ENCODE peak calls at places on chromosome 10, in six cellular contexts. K, T, U, J, V and Y are unnamed samples.

GRCh38 chr10:88565072-88565471 is 18.0 kb downstream of the RNLS start:
- DNase-seq in V (peak), U (no peak), K (peak), J (peak), T (no peak), Y (no peak)

GRCh38 chr10:100037758-100038315 is 28.1 kb upstream of the DNMBP start:
- DNase-seq in T (no peak), J (no peak), U (no peak), K (peak), V (no peak), Y (no peak)

GRCh38 chr10:89092981-89093380 is 102.4 kb downstream of the FAS start:
- DNase-seq in V (no peak), J (no peak), T (no peak), U (no peak), K (no peak), Y (no peak)

GRCh38 chr10:600876-601275 is 88.6 kb downstream of the DIP2C start:
- DNase-seq in V (no peak), T (no peak), U (peak), J (no peak), K (no peak), Y (no peak)

GRCh38 chr10:6771361-6771760 is 191.3 kb upstream of the PRKCQ start:
- DNase-seq in J (no peak), K (no peak), T (no peak), V (no peak), U (no peak), Y (no peak)

GRCh38 chr10:29245476-29245875 is 43.4 kb upstream of the LYZL1 start:
- DNase-seq in T (no peak), J (no peak), V (no peak), U (no peak), K (no peak), Y (no peak)

GRCh38 chr10:91378061-91378460 is 32.1 kb upstream of the HECTD2 start:
- DNase-seq in U (no peak), K (no peak), J (no peak), V (no peak), T (peak), Y (no peak)

GRCh38 chr10:128035557-128035973 is 90.7 kb downstream of the MKI67 start:
- DNase-seq in T (peak), V (peak), K (peak), J (peak), U (no peak), Y (peak)

GRCh38 chr10:6082496-6083395 is 6.1 kb upstream of the RBM17 start:
- DNase-seq in J (no peak), T (no peak), U (no peak), V (no peak), K (no peak), Y (no peak)

GRCh38 chr10:85612833-85613232 is 753.8 kb downstream of the GRID1 start:
- DNase-seq in J (no peak), V (no peak), K (peak), U (no peak), T (no peak), Y (no peak)

GRCh38 chr10:113515521-113516045 is 37.3 kb upstream of the HABP2 start:
- DNase-seq in T (no peak), V (no peak), K (no peak), U (no peak), J (no peak), Y (no peak)

GRCh38 chr10:82213784-82214183 is 338.8 kb downstream of the NRG3 start:
- DNase-seq in U (no peak), J (no peak), T (no peak), K (no peak), V (no peak), Y (no peak)

GRCh38 chr10:99814143-99814542 is 31.7 kb downstream of the ABCC2 start:
- DNase-seq in U (no peak), T (no peak), J (no peak), K (no peak), V (no peak), Y (no peak)

GRCh38 chr10:85666106-85666505 is 700.5 kb downstream of the GRID1 start:
- DNase-seq in K (no peak), J (no peak), V (no peak), T (no peak), U (no peak), Y (no peak)

GRCh38 chr10:77798940-77799339 is 127.6 kb downstream of the DLG5 start:
- DNase-seq in V (no peak), T (no peak), J (no peak), U (no peak), K (no peak), Y (no peak)

GRCh38 chr10:59362991-59363390 is 642 bp upstream of the FAM13C start:
- DNase-seq in T (no peak), J (no peak), V (peak), K (peak), U (peak), Y (peak)

GRCh38 chr10:31490858-31491504 is 172.0 kb downstream of the ZEB1 start:
- DNase-seq in T (no peak), K (peak), U (no peak), V (peak), J (no peak), Y (peak)

GRCh38 chr10:3122486-3123205 is 49.9 kb downstream of the PITRM1 start:
- DNase-seq in U (no peak), V (no peak), J (no peak), K (no peak), T (no peak), Y (no peak)

GRCh38 chr10:87740232-87740631 is 77.8 kb downstream of the ATAD1 start:
- DNase-seq in U (no peak), T (no peak), K (peak), V (no peak), J (no peak), Y (no peak)

GRCh38 chr10:43411536-43411935 is 2.5 kb upstream of the HNRNPF start:
- DNase-seq in T (no peak), V (no peak), K (no peak), J (no peak), U (no peak), Y (no peak)

GRCh38 chr10:120982507-120982906 is 131.3 kb downstream of the WDR11 start:
- DNase-seq in K (no peak), V (no peak), J (no peak), T (no peak), U (no peak), Y (no peak)

GRCh38 chr10:69090687-69091450 is 3.0 kb downstream of the SRGN start:
- DNase-seq in U (no peak), K (no peak), T (no peak), V (no peak), J (no peak), Y (no peak)

GRCh38 chr10:5525581-5526271 is 965 bp downstream of the CALML3 start:
- DNase-seq in K (no peak), V (no peak), T (no peak), J (no peak), U (no peak), Y (no peak)

GRCh38 chr10:65571011-65571570 is 1354.7 kb upstream of the LRRTM3 start:
- DNase-seq in U (no peak), J (no peak), K (peak), V (no peak), T (no peak), Y (no peak)

GRCh38 chr10:92699518-92700272 is 9.9 kb downstream of the HHEX start:
- DNase-seq in U (no peak), K (peak), V (peak), T (no peak), J (no peak), Y (peak)

GRCh38 chr10:24759706-24760105 is 36.0 kb upstream of the ARHGAP21 start:
- DNase-seq in V (no peak), T (no peak), J (no peak), K (no peak), U (no peak), Y (no peak)

GRCh38 chr10:50604049-50604640 is 19.6 kb downstream of the SGMS1 start:
- DNase-seq in T (no peak), V (no peak), K (no peak), J (no peak), U (no peak), Y (no peak)

GRCh38 chr10:127585519-127586023 is 36.5 kb downstream of the NPS start:
- DNase-seq in T (no peak), K (no peak), V (no peak), U (no peak), J (no peak), Y (no peak)

GRCh38 chr10:29329420-29329819 is 40.5 kb downstream of the LYZL1 start:
- DNase-seq in U (no peak), K (no peak), T (no peak), V (no peak), J (no peak), Y (no peak)

GRCh38 chr10:27911006-27911405 is 87.9 kb downstream of the ODAD2 start:
- DNase-seq in T (no peak), V (no peak), K (no peak), J (no peak), U (no peak), Y (no peak)

GRCh38 chr10:31669367-31669766 is 259.3 kb downstream of the ARHGAP12 start:
- DNase-seq in U (no peak), K (no peak), T (no peak), V (no peak), J (no peak), Y (no peak)

GRCh38 chr10:33067481-33067880 is 109.5 kb upstream of the ITGB1 start:
- DNase-seq in J (no peak), V (no peak), K (peak), U (no peak), T (no peak), Y (no peak)

GRCh38 chr10:60733189-60733815 is 45.0 kb upstream of the CDK1 start:
- DNase-seq in V (peak), K (peak), T (peak), J (peak), U (peak), Y (peak)

GRCh38 chr10:79026341-79026761 is 42.4 kb upstream of the ZMIZ1 start:
- DNase-seq in V (no peak), T (no peak), U (no peak), K (no peak), J (no peak), Y (no peak)

GRCh38 chr10:100998991-100999741 is 442 bp upstream of the LZTS2 start:
- DNase-seq in T (peak), K (peak), U (peak), J (peak), V (peak), Y (peak)

GRCh38 chr10:7383442-7383841 is 27.4 kb downstream of the SFMBT2 start:
- DNase-seq in U (no peak), V (no peak), T (no peak), K (no peak), J (no peak), Y (no peak)

DNA sequence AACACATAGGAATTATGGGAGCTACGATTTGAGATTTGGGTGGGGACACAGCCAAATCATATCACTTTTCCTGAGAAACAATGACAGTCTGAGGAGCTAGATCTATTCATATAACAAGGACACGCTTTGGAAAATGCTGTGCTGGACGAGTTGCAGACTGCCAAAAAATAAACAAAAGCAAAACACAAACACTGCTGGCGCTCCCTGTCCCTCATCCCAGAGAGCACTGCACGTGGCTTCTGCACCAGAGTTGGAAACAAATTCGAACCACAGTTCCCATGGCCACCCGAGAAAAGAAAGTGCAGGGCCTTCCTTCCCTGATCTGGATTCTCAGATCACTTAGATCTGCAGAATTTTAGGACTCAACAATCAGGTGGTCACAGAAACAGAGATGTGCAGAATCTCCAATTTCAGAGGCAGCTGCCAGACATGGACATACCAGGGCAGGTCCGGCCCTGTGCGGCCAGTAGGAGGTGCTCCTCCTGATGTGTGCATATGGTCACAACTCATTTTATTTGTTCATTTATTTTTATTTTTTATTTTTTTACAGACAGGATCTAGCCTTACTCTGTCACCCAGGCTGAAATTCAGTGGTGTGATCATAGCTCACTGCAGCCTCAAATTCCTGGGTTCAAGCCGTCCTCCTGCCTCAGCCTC is 35.1 kb upstream of the ECHDC3 start:
- DNase-seq in V (no peak), T (no peak), J (no peak), K (no peak), U (no peak), Y (no peak)
- TF ChIP-seq CTCF in V (no peak), T (no peak), J (no peak), K (no peak), U (no peak), Y (peak)

GRCh38 chr10:131767716-131768115 is 133.1 kb upstream of the PPP2R2D start:
- DNase-seq in V (no peak), U (no peak), J (no peak), K (no peak), T (no peak), Y (no peak)

GRCh38 chr10:131770946-131771633 is 129.7 kb upstream of the PPP2R2D start:
- DNase-seq in U (no peak), V (no peak), J (no peak), K (no peak), T (no peak), Y (no peak)

GRCh38 chr10:131766096-131766495 is 134.7 kb upstream of the PPP2R2D start:
- DNase-seq in T (no peak), U (no peak), V (no peak), K (no peak), J (no peak), Y (no peak)

GRCh38 chr10:131771634-131772358 is 129.0 kb upstream of the PPP2R2D start:
- DNase-seq in J (no peak), U (no peak), K (no peak), V (no peak), T (no peak), Y (no peak)

DNA sequence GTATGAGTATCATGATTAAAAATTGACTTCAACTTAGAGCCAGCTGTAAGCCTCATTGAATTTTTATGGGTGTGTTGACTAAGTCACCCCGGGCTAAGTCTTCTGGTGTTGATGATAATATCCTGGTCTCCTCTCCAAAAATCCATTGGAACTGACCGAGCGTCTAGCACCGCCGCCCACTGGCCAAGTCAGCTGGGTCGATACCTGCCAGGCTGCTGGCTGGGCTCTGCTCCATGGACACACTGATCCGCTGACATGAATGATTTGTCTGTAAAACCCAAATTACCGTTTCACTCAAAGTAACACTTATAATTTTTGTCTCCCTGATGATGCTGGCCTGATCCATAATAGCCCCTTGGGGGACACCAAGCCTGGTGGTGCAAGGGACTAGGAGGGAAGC is 131.1 kb upstream of the PPP2R2D start:
- DNase-seq in J (no peak), K (no peak), V (no peak), T (no peak), U (no peak), Y (no peak)
- TF ChIP-seq CTCF in J (no peak), K (no peak), V (no peak), T (no peak), U (no peak), Y (no peak)

GRCh38 chr10:71090801-71091200 is 121.6 kb upstream of the UNC5B start:
- DNase-seq in K (no peak), J (peak), U (no peak), T (no peak), V (no peak), Y (no peak)

GRCh38 chr10:71090330-71090729 is 122.0 kb upstream of the UNC5B start:
- DNase-seq in K (no peak), V (no peak), U (no peak), J (peak), T (no peak), Y (no peak)

GRCh38 chr10:71094712-71095390 is 117.5 kb upstream of the UNC5B start:
- DNase-seq in V (no peak), J (peak), K (no peak), T (no peak), U (no peak), Y (no peak)

GRCh38 chr10:71092812-71093391 is 119.5 kb upstream of the UNC5B start:
- DNase-seq in J (no peak), V (peak), K (no peak), U (no peak), T (no peak), Y (no peak)

GRCh38 chr10:71093531-71093930 is 118.8 kb upstream of the UNC5B start:
- DNase-seq in U (no peak), T (no peak), V (no peak), J (no peak), K (no peak), Y (no peak)
- TF ChIP-seq CTCF in U (no peak), T (no peak), V (no peak), J (no peak), K (no peak), Y (no peak)

GRCh38 chr10:17958049-17958448 is 6.3 kb downstream of the SLC39A12 start:
- DNase-seq in J (no peak), U (no peak), V (no peak), T (no peak), K (no peak), Y (no peak)
- TF ChIP-seq CTCF in J (no peak), U (no peak), V (no peak), T (no peak), K (no peak), Y (no peak)

DNA sequence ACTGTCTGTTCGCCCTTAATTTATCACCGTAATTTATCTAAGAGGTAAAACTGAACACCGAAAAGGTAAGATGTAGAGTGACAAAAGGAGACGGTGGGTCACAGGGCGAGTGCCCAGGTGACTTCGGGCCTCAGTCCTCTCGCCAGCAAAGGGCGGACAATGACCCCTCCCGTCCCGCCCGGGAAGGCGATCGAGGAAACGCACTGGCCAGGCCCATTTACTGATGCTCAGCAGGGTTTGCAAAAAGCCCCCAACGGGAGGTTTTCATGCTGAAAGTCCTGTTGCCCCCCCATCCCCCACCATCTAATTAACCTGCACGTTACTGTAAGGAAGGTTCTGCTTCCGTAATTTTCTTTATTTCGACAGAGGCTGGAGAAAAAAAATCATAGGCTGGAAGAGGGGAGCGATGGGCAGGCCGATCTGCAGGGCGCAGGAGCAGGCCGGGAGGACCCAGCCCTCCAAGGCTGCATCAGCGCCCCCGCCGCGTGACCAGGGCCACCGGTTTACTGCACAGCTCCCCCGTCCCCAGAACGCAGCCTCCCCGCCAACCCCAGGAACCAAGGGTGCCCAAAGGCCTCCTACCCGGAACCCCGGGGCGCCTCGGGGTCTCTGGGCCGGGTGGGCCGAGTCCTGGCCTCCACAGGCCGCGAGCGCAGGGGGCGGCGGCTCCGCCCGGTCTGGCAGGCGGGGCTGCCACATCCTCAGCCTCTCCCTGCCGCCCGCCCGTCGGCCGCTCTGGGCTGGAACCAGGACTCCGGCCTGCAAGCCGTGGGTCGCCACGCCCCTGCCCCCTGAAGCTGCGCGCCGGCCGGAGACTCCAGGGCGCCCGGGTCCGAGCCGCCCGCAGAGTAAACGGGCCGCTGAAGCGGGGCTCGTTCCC is 637 bp downstream of the OAT start:
- DNase-seq in U (peak), V (peak), T (peak), J (peak), K (peak), Y (peak)
- TF ChIP-seq CTCF in U (no peak), V (peak), T (no peak), J (no peak), K (no peak), Y (no peak)